ENCODE peak calls at places on chromosomes 4 and X, in six cellular contexts. U is heart left ventricle, H is stomach, O is AG10803, V is AG09309, S is GM20000. X is an unnamed sample.

GRCh38 chr4:87529187-87529586 is at the start of gene SPARCL1:
- DNase-seq in U (no peak), H (no peak), O (no peak), V (no peak), S (no peak), X (no peak)

GRCh38 chr4:2587215-2587823 is 50.9 kb downstream of the FAM193A start:
- DNase-seq in U (no peak), H (no peak), O (peak; percentile 61), V (no peak), S (no peak), X (no peak)

GRCh38 chr4:120843840-120844527 is 78.5 kb downstream of the PRDM5 start:
- DNase-seq in U (no peak), H (no peak), O (no peak), V (no peak), S (no peak), X (no peak)

GRCh38 chr4:6364146-6364545 is 94.5 kb downstream of the WFS1 start:
- DNase-seq in U (peak; percentile 14), H (no peak), O (no peak), V (no peak), S (no peak), X (no peak)

GRCh38 chr4:81930506-81931238 is 443.1 kb downstream of the HNRNPD start:
- DNase-seq in U (no peak), H (no peak), O (no peak), V (no peak), S (no peak), X (no peak)

GRCh38 chr4:20395160-20395773 is 143.6 kb downstream of the SLIT2 start:
- DNase-seq in U (no peak), H (peak; percentile 38), O (peak; percentile 21), V (no peak), S (peak; percentile 5), X (peak; percentile 62)

GRCh38 chr4:17068396-17068795 is 170.0 kb upstream of the LDB2 start:
- DNase-seq in U (no peak), H (no peak), O (peak; percentile 60), V (no peak), S (no peak), X (peak; percentile 29)

GRCh38 chr4:82652062-82652461 is 90.3 kb upstream of the TMEM150C start:
- DNase-seq in U (no peak), H (no peak), O (peak; percentile 28), V (peak; percentile 40), S (no peak), X (peak; percentile 34)

GRCh38 chrX:13495232-13495631 is 74.2 kb upstream of the EGFL6 start:
- DNase-seq in U (no peak), H (no peak), O (no peak), V (no peak), S (no peak), X (no peak)

GRCh38 chr4:15653430-15653829 is 1.7 kb downstream of the FBXL5 start:
- DNase-seq in U (no peak), H (no peak), O (no peak), V (no peak), S (no peak), X (no peak)

GRCh38 chrX:48490661-48491060 is 14.7 kb downstream of the FTSJ1 start:
- DNase-seq in U (no peak), H (no peak), O (no peak), V (no peak), S (no peak), X (peak; percentile 77)

GRCh38 chr4:6221851-6222760 is 21.8 kb upstream of the JAKMIP1 start:
- DNase-seq in U (peak; percentile 67), H (peak; percentile 50), O (no peak), V (no peak), S (peak; percentile 79), X (no peak)

GRCh38 chrX:115177941-115178340 is 11.3 kb upstream of the RBMXL3 start:
- DNase-seq in U (no peak), H (no peak), O (no peak), V (no peak), S (no peak), X (peak; percentile 8)

GRCh38 chrX:118528089-118528753 is 32.6 kb downstream of the DOCK11 start:
- DNase-seq in U (peak; percentile 58), H (no peak), O (no peak), V (no peak), S (peak; percentile 20), X (no peak)

GRCh38 chr4:125735107-125735506 is 420.4 kb downstream of the FAT4 start:
- DNase-seq in U (no peak), H (no peak), O (peak; percentile 92), V (peak; percentile 69), S (no peak), X (peak; percentile 86)

GRCh38 chr4:180437601-180438000 is 1805.6 kb upstream of the TENM3 start:
- DNase-seq in U (no peak), H (no peak), O (no peak), V (no peak), S (no peak), X (no peak)

GRCh38 chr4:22167201-22167600 is 218.6 kb upstream of the KCNIP4 start:
- DNase-seq in U (no peak), H (no peak), O (no peak), V (no peak), S (no peak), X (no peak)

GRCh38 chrX:10833299-10834169 is 213.1 kb upstream of the MID1 start:
- DNase-seq in U (peak; percentile 29), H (peak; percentile 58), O (peak; percentile 25), V (no peak), S (no peak), X (peak; percentile 73)

GRCh38 chr4:826508-827208 is 729 bp upstream of the CPLX1 start:
- DNase-seq in U (no peak), H (no peak), O (no peak), V (no peak), S (no peak), X (no peak)

GRCh38 chr4:8343051-8343966 is 73.8 kb downstream of the HTRA3 start:
- DNase-seq in U (no peak), H (peak; percentile 26), O (peak; percentile 9), V (no peak), S (no peak), X (no peak)

GRCh38 chrX:1164322-1165288 is 47.8 kb downstream of the CRLF2 start:
- DNase-seq in U (no peak), H (no peak), O (no peak), V (no peak), S (peak; percentile 48), X (no peak)

GRCh38 chrX:147738260-147738659 is 173.5 kb upstream of the FMR1 start:
- DNase-seq in U (no peak), H (no peak), O (no peak), V (no peak), S (no peak), X (no peak)

GRCh38 chr4:142549726-142550463 is 296.2 kb downstream of the INPP4B start:
- DNase-seq in U (no peak), H (no peak), O (peak; percentile 82), V (no peak), S (no peak), X (peak; percentile 98)

GRCh38 chr4:8607603-8608481 is 15.3 kb downstream of the CPZ start:
- DNase-seq in U (no peak), H (peak; percentile 38), O (no peak), V (no peak), S (peak; percentile 83), X (no peak)

GRCh38 chrX:20383487-20383886 is 116.8 kb upstream of the RPS6KA3 start:
- DNase-seq in U (no peak), H (no peak), O (no peak), V (no peak), S (no peak), X (no peak)

GRCh38 chrX:20393944-20394343 is 127.2 kb upstream of the RPS6KA3 start:
- DNase-seq in U (no peak), H (no peak), O (peak; percentile 56), V (no peak), S (no peak), X (no peak)

GRCh38 chrX:20382518-20383291 is 116.0 kb upstream of the RPS6KA3 start:
- DNase-seq in U (no peak), H (no peak), O (no peak), V (no peak), S (no peak), X (peak; percentile 31)

GRCh38 chrX:20388594-20388993 is 121.9 kb upstream of the RPS6KA3 start:
- DNase-seq in U (no peak), H (no peak), O (no peak), V (no peak), S (no peak), X (no peak)
- TF ChIP-seq CTCF in U (no peak), H (no peak), O (no peak), V (no peak), S (no peak), X (no peak)

DNA sequence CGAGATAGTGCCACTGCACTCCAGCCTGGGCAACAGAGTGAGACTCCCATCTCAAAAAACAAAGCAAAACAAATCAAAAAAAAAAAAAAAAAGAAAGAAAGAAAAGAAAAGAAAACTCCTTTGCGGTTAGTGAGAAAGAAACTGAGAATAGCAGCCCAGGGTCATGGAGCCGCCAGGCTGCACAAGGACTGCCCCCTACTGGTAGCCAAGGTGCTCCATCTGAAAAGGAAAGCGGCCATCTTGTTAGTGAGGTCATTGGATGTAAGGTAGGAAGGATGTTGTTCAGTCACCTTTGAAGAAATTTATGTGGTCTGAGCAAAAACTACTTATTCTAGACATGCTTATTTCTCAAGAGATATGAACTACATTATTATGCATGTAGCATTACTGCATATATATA is 660.6 kb upstream of the TENM3 start:
- DNase-seq in U (no peak), H (no peak), O (no peak), V (no peak), S (no peak), X (no peak)
- TF ChIP-seq CTCF in U (no peak), H (no peak), O (no peak), V (no peak), S (no peak), X (no peak)

GRCh38 chr4:139279723-139280620 is at the start of gene MGARP:
- DNase-seq in U (peak; percentile 61), H (no peak), O (no peak), V (no peak), S (no peak), X (no peak)

GRCh38 chr4:139282375-139283075 is 2.5 kb upstream of the MGARP start:
- DNase-seq in U (no peak), H (no peak), O (peak; percentile 52), V (no peak), S (no peak), X (no peak)

GRCh38 chr4:139278450-139278849 is 1.6 kb downstream of the MGARP start:
- DNase-seq in U (no peak), H (no peak), O (no peak), V (no peak), S (no peak), X (no peak)

GRCh38 chr4:139278956-139279722 is 886 bp downstream of the MGARP start:
- DNase-seq in U (no peak), H (no peak), O (no peak), V (no peak), S (no peak), X (no peak)

GRCh38 chr4:139281212-139281611 is 1.2 kb upstream of the MGARP start:
- DNase-seq in U (no peak), H (no peak), O (no peak), V (no peak), S (no peak), X (no peak)
- TF ChIP-seq CTCF in U (no peak), H (no peak), O (peak; percentile 31), V (no peak), S (no peak), X (no peak)

DNA sequence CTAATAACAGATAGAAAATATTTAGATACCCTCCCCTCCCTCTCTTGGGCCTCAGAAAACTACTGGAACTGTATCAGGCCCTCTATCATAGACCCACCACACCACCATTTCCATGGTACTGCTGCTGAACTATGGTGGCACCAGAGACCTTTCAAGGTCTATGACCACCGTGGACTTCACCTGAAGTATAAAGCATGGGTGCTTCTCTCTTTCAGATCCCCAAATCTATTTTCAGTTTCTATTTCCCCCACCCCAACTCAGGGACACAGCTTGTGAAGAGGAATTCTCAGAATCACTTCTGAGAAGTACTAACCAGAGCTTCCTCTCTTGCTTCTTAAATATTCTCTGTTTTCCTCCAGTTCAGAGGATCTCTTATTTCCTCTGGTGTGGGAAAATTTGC is 840.8 kb upstream of the HTR2C start:
- DNase-seq in U (no peak), H (no peak), O (no peak), V (no peak), S (no peak), X (no peak)
- TF ChIP-seq CTCF in U (no peak), H (no peak), O (no peak), V (no peak), S (no peak), X (no peak)